ENCODE peak calls at places on chromosome 18, in five cellular contexts. G, A, Y, M and I are unnamed samples.

GRCh38 chr18:61602836-61603235 is 269.6 kb downstream of the CDH20 start:
- DNase-seq in A (no peak), Y (no peak), G (no peak), M (peak), I (no peak)

GRCh38 chr18:79583426-79583825 is 96.2 kb upstream of the CTDP1 start:
- DNase-seq in G (no peak), Y (no peak), A (no peak), M (no peak), I (no peak)

GRCh38 chr18:11004294-11004693 is 145.1 kb downstream of the PIEZO2 start:
- DNase-seq in M (peak), G (no peak), Y (no peak), A (no peak), I (no peak)

GRCh38 chr18:50694147-50694546 is 125.7 kb downstream of the MRO start:
- DNase-seq in A (no peak), Y (no peak), G (no peak), M (no peak), I (no peak)

GRCh38 chr18:7609617-7610016 is 42.5 kb downstream of the PTPRM start:
- DNase-seq in A (no peak), G (peak), M (no peak), Y (no peak), I (no peak)

GRCh38 chr18:36872329-36872728 is 43.4 kb downstream of the KIAA1328 start:
- DNase-seq in Y (no peak), G (no peak), M (peak), A (no peak), I (no peak)

GRCh38 chr18:35739778-35740177 is 158.2 kb downstream of the GALNT1 start:
- DNase-seq in Y (no peak), M (no peak), G (no peak), A (no peak), I (no peak)

GRCh38 chr18:77032121-77032758 is 100.3 kb downstream of the MBP start:
- DNase-seq in M (no peak), G (no peak), Y (no peak), A (no peak), I (no peak)

GRCh38 chr18:59220784-59221765 is 1.1 kb downstream of the GRP start:
- DNase-seq in Y (no peak), A (peak), G (no peak), M (no peak), I (no peak)

GRCh38 chr18:3492166-3492565 is 42.2 kb downstream of the TGIF1 start:
- DNase-seq in A (no peak), Y (no peak), M (peak), G (no peak), I (no peak)

GRCh38 chr18:62790836-62791772 is 75.8 kb downstream of the PHLPP1 start:
- DNase-seq in G (peak), M (no peak), A (peak), Y (no peak), I (no peak)

GRCh38 chr18:24837065-24837464 is 376.6 kb downstream of the HRH4 start:
- DNase-seq in Y (peak), A (no peak), G (no peak), M (peak), I (no peak)

GRCh38 chr18:31563778-31564177 is 27.9 kb upstream of the TTR start:
- DNase-seq in Y (no peak), M (no peak), G (no peak), A (no peak), I (peak)

GRCh38 chr18:80188643-80189010 is 58.7 kb downstream of the PARD6G start:
- DNase-seq in Y (no peak), M (no peak), A (no peak), G (no peak), I (no peak)

GRCh38 chr18:48514786-48515185 is 24.0 kb upstream of the CTIF start:
- DNase-seq in G (peak), M (no peak), A (peak), Y (no peak), I (no peak)

GRCh38 chr18:59704146-59704545 is 6.9 kb upstream of the CCBE1 start:
- DNase-seq in G (no peak), M (peak), Y (no peak), A (no peak), I (no peak)

GRCh38 chr18:59196161-59196560 is 23.8 kb upstream of the GRP start:
- DNase-seq in G (peak), A (no peak), Y (no peak), M (no peak), I (no peak)

GRCh38 chr18:77068321-77068841 is 64.2 kb downstream of the MBP start:
- DNase-seq in G (peak), Y (no peak), M (peak), A (no peak), I (peak)

GRCh38 chr18:3281456-3282400 is 19.8 kb downstream of the MYL12B start:
- DNase-seq in A (peak), G (peak), Y (no peak), M (peak), I (peak)

GRCh38 chr18:76565238-76566173 is 70.5 kb upstream of the ZNF516 start:
- DNase-seq in M (peak), Y (peak), G (no peak), A (no peak), I (peak)

GRCh38 chr18:49013961-49014604 is 63.3 kb upstream of the SMAD7 start:
- DNase-seq in A (no peak), Y (no peak), M (no peak), G (no peak), I (no peak)

GRCh38 chr18:38790303-38790702 is 1224.7 kb upstream of the CELF4 start:
- DNase-seq in M (no peak), A (no peak), G (no peak), Y (no peak), I (peak)

GRCh38 chr18:79321625-79322024 is 74.1 kb upstream of the NFATC1 start:
- DNase-seq in Y (no peak), G (peak), A (no peak), M (no peak), I (no peak)

GRCh38 chr18:58911241-58911640 is 46.6 kb downstream of the ZNF532 start:
- DNase-seq in Y (no peak), M (no peak), A (no peak), G (no peak), I (no peak)

GRCh38 chr18:61842146-61842545 is 50.7 kb downstream of the RNF152 start:
- DNase-seq in A (no peak), M (no peak), Y (no peak), G (no peak), I (no peak)

GRCh38 chr18:45402485-45403056 is 212.7 kb upstream of the SLC14A2 start:
- DNase-seq in M (peak), Y (no peak), A (no peak), G (no peak), I (peak)

GRCh38 chr18:3995476-3996102 is 459.5 kb downstream of the DLGAP1 start:
- DNase-seq in Y (no peak), A (peak), G (peak), M (peak), I (peak)

GRCh38 chr18:7102131-7102530 is 15.5 kb downstream of the LAMA1 start:
- DNase-seq in Y (no peak), G (no peak), A (no peak), M (no peak), I (no peak)

GRCh38 chr18:23200751-23201150 is 65.5 kb downstream of the CABLES1 start:
- DNase-seq in G (peak), M (peak), A (no peak), Y (no peak), I (peak)

GRCh38 chr18:34710430-34711386 is 610 bp downstream of the DTNA start:
- DNase-seq in G (peak), M (no peak), Y (no peak), A (peak), I (no peak)

GRCh38 chr18:63963610-63964256 is 6.1 kb upstream of the SERPINB8 start:
- DNase-seq in G (peak), A (peak), Y (no peak), M (peak), I (peak)

GRCh38 chr18:28175047-28175929 is 1.6 kb downstream of the CDH2 start:
- DNase-seq in Y (no peak), M (peak), A (peak), G (peak), I (peak)

GRCh38 chr18:73952296-73952946 is 195.2 kb downstream of the FBXO15 start:
- DNase-seq in M (no peak), A (no peak), G (peak), Y (no peak), I (no peak)

GRCh38 chr18:43533371-43533770 is 256.1 kb upstream of the SYT4 start:
- DNase-seq in A (no peak), M (no peak), G (no peak), Y (no peak), I (no peak)

GRCh38 chr18:77177009-77177408 is 44.4 kb upstream of the MBP start:
- DNase-seq in G (no peak), A (no peak), M (peak), Y (no peak), I (no peak)

GRCh38 chr18:77552945-77553344 is 303.3 kb downstream of the GALR1 start:
- DNase-seq in M (no peak), A (no peak), Y (no peak), G (no peak), I (no peak)

GRCh38 chr18:78517973-78518372 is 461.6 kb upstream of the SALL3 start:
- DNase-seq in M (no peak), A (no peak), Y (no peak), G (no peak), I (no peak)

GRCh38 chr18:8050616-8051314 is 483.6 kb downstream of the PTPRM start:
- DNase-seq in Y (no peak), A (no peak), M (no peak), G (no peak), I (no peak)